ENCODE peak calls at places on chromosomes 16 and 17, in seven cellular contexts. One of them, this sample, is unnamed.

GRCh38 chr17:46929413-46929812 is 6.5 kb downstream of the GOSR2 start:
- DNase-seq in activated CD4-positive, alpha-beta T cell treated with anti-CD3 and anti-CD28 coated beads for 24 hours: no peak
- DNase-seq in amniotic epithelial cell: peak; percentile 29
- DNase-seq in GF-D8: no peak
- DNase-seq in CMK: no peak
- DNase-seq in brain microvascular endothelial cell: peak; percentile 36
- DNase-seq in ascending aorta: no peak
- DNase-seq in this sample: no peak

GRCh38 chr17:66945451-66945850 is 19.1 kb upstream of the CACNG4 start:
- DNase-seq in activated CD4-positive, alpha-beta T cell treated with anti-CD3 and anti-CD28 coated beads for 24 hours: no peak
- DNase-seq in amniotic epithelial cell: peak; percentile 23
- DNase-seq in GF-D8: no peak
- DNase-seq in CMK: no peak
- DNase-seq in brain microvascular endothelial cell: no peak
- DNase-seq in ascending aorta: no peak
- DNase-seq in this sample: no peak

GRCh38 chr16:86485746-86486145 is 24.6 kb upstream of the FOXF1 start:
- DNase-seq in activated CD4-positive, alpha-beta T cell treated with anti-CD3 and anti-CD28 coated beads for 24 hours: no peak
- DNase-seq in amniotic epithelial cell: no peak
- DNase-seq in GF-D8: no peak
- DNase-seq in CMK: no peak
- DNase-seq in brain microvascular endothelial cell: no peak
- DNase-seq in ascending aorta: no peak
- DNase-seq in this sample: no peak

GRCh38 chr16:70480127-70481105 is 26.0 kb downstream of the FCSK start:
- DNase-seq in activated CD4-positive, alpha-beta T cell treated with anti-CD3 and anti-CD28 coated beads for 24 hours: no peak
- DNase-seq in amniotic epithelial cell: no peak
- DNase-seq in GF-D8: no peak
- DNase-seq in CMK: no peak
- DNase-seq in brain microvascular endothelial cell: no peak
- DNase-seq in ascending aorta: no peak
- DNase-seq in this sample: no peak

GRCh38 chr17:40554646-40555295 is 10.5 kb downstream of the CCR7 start:
- DNase-seq in activated CD4-positive, alpha-beta T cell treated with anti-CD3 and anti-CD28 coated beads for 24 hours: no peak
- DNase-seq in amniotic epithelial cell: no peak
- DNase-seq in GF-D8: no peak
- DNase-seq in CMK: no peak
- DNase-seq in brain microvascular endothelial cell: no peak
- DNase-seq in ascending aorta: peak; percentile 62
- DNase-seq in this sample: no peak

GRCh38 chr16:75319513-75320401 is 68.3 kb upstream of the BCAR1 start:
- DNase-seq in activated CD4-positive, alpha-beta T cell treated with anti-CD3 and anti-CD28 coated beads for 24 hours: no peak
- DNase-seq in amniotic epithelial cell: peak; percentile 94
- DNase-seq in GF-D8: no peak
- DNase-seq in CMK: no peak
- DNase-seq in brain microvascular endothelial cell: peak; percentile 81
- DNase-seq in ascending aorta: no peak
- DNase-seq in this sample: no peak

GRCh38 chr17:57453841-57454240 is 197.5 kb downstream of the MSI2 start:
- DNase-seq in activated CD4-positive, alpha-beta T cell treated with anti-CD3 and anti-CD28 coated beads for 24 hours: no peak
- DNase-seq in amniotic epithelial cell: no peak
- DNase-seq in GF-D8: no peak
- DNase-seq in CMK: no peak
- DNase-seq in brain microvascular endothelial cell: no peak
- DNase-seq in ascending aorta: no peak
- DNase-seq in this sample: no peak

GRCh38 chr16:66420396-66420795 is 6.7 kb upstream of the BEAN1 start:
- DNase-seq in activated CD4-positive, alpha-beta T cell treated with anti-CD3 and anti-CD28 coated beads for 24 hours: no peak
- DNase-seq in amniotic epithelial cell: peak; percentile 27
- DNase-seq in GF-D8: no peak
- DNase-seq in CMK: no peak
- DNase-seq in brain microvascular endothelial cell: no peak
- DNase-seq in ascending aorta: no peak
- DNase-seq in this sample: no peak

GRCh38 chr17:44916781-44917241 is 1.5 kb upstream of the GFAP start:
- DNase-seq in activated CD4-positive, alpha-beta T cell treated with anti-CD3 and anti-CD28 coated beads for 24 hours: no peak
- DNase-seq in amniotic epithelial cell: peak; percentile 37
- DNase-seq in GF-D8: no peak
- DNase-seq in CMK: no peak
- DNase-seq in brain microvascular endothelial cell: no peak
- DNase-seq in ascending aorta: peak; percentile 87
- DNase-seq in this sample: peak; percentile 80

GRCh38 chr17:30380643-30381419 is 2.1 kb downstream of the CPD start:
- DNase-seq in activated CD4-positive, alpha-beta T cell treated with anti-CD3 and anti-CD28 coated beads for 24 hours: no peak
- DNase-seq in amniotic epithelial cell: no peak
- DNase-seq in GF-D8: peak; percentile 2
- DNase-seq in CMK: no peak
- DNase-seq in brain microvascular endothelial cell: no peak
- DNase-seq in ascending aorta: no peak
- DNase-seq in this sample: no peak

GRCh38 chr16:74999683-75000480 is 1.1 kb downstream of the ZNRF1 start:
- DNase-seq in activated CD4-positive, alpha-beta T cell treated with anti-CD3 and anti-CD28 coated beads for 24 hours: no peak
- DNase-seq in amniotic epithelial cell: peak; percentile 20
- DNase-seq in GF-D8: no peak
- DNase-seq in CMK: no peak
- DNase-seq in brain microvascular endothelial cell: no peak
- DNase-seq in ascending aorta: peak; percentile 75
- DNase-seq in this sample: peak; percentile 84

GRCh38 chr17:38868095-38868967 is 1.5 kb upstream of the LASP1 start:
- DNase-seq in activated CD4-positive, alpha-beta T cell treated with anti-CD3 and anti-CD28 coated beads for 24 hours: no peak
- DNase-seq in amniotic epithelial cell: peak; percentile 56
- DNase-seq in GF-D8: no peak
- DNase-seq in CMK: no peak
- DNase-seq in brain microvascular endothelial cell: peak; percentile 54
- DNase-seq in ascending aorta: peak; percentile 88
- DNase-seq in this sample: no peak

GRCh38 chr16:68332411-68333121 is 21.7 kb downstream of the PRMT7 start:
- DNase-seq in activated CD4-positive, alpha-beta T cell treated with anti-CD3 and anti-CD28 coated beads for 24 hours: no peak
- DNase-seq in amniotic epithelial cell: peak; percentile 83
- DNase-seq in GF-D8: peak; percentile 99
- DNase-seq in CMK: no peak
- DNase-seq in brain microvascular endothelial cell: peak; percentile 69
- DNase-seq in ascending aorta: no peak
- DNase-seq in this sample: peak; percentile 67

GRCh38 chr17:50326831-50327364 is 19.0 kb upstream of the XYLT2 start:
- DNase-seq in activated CD4-positive, alpha-beta T cell treated with anti-CD3 and anti-CD28 coated beads for 24 hours: no peak
- DNase-seq in amniotic epithelial cell: no peak
- DNase-seq in GF-D8: no peak
- DNase-seq in CMK: no peak
- DNase-seq in brain microvascular endothelial cell: no peak
- DNase-seq in ascending aorta: no peak
- DNase-seq in this sample: no peak

GRCh38 chr17:2011421-2012371 is 13.4 kb downstream of the RTN4RL1 start:
- DNase-seq in activated CD4-positive, alpha-beta T cell treated with anti-CD3 and anti-CD28 coated beads for 24 hours: no peak
- DNase-seq in amniotic epithelial cell: no peak
- DNase-seq in GF-D8: no peak
- DNase-seq in CMK: no peak
- DNase-seq in brain microvascular endothelial cell: no peak
- DNase-seq in ascending aorta: peak; percentile 75
- DNase-seq in this sample: no peak

GRCh38 chr17:6701719-6702118 is 11.4 kb downstream of the SLC13A5 start:
- DNase-seq in activated CD4-positive, alpha-beta T cell treated with anti-CD3 and anti-CD28 coated beads for 24 hours: peak; percentile 18
- DNase-seq in amniotic epithelial cell: peak; percentile 8
- DNase-seq in GF-D8: no peak
- DNase-seq in CMK: no peak
- DNase-seq in brain microvascular endothelial cell: peak; percentile 11
- DNase-seq in ascending aorta: no peak
- DNase-seq in this sample: no peak

GRCh38 chr16:73214825-73215481 is 167.0 kb upstream of the ZFHX3 start:
- DNase-seq in activated CD4-positive, alpha-beta T cell treated with anti-CD3 and anti-CD28 coated beads for 24 hours: no peak
- DNase-seq in amniotic epithelial cell: peak; percentile 85
- DNase-seq in GF-D8: no peak
- DNase-seq in CMK: no peak
- DNase-seq in brain microvascular endothelial cell: peak; percentile 87
- DNase-seq in ascending aorta: peak; percentile 75
- DNase-seq in this sample: no peak

GRCh38 chr16:81997738-81998137 is 13.5 kb downstream of the SDR42E1 start:
- DNase-seq in activated CD4-positive, alpha-beta T cell treated with anti-CD3 and anti-CD28 coated beads for 24 hours: no peak
- DNase-seq in amniotic epithelial cell: peak; percentile 95
- DNase-seq in GF-D8: no peak
- DNase-seq in CMK: no peak
- DNase-seq in brain microvascular endothelial cell: peak; percentile 88
- DNase-seq in ascending aorta: no peak
- DNase-seq in this sample: no peak

GRCh38 chr16:88322500-88322970 is 60.2 kb upstream of the ZNF469 start:
- DNase-seq in activated CD4-positive, alpha-beta T cell treated with anti-CD3 and anti-CD28 coated beads for 24 hours: no peak
- DNase-seq in amniotic epithelial cell: no peak
- DNase-seq in GF-D8: no peak
- DNase-seq in CMK: no peak
- DNase-seq in brain microvascular endothelial cell: no peak
- DNase-seq in ascending aorta: no peak
- DNase-seq in this sample: no peak

GRCh38 chr17:11908711-11909146 is 88.5 kb downstream of the ZNF18 start:
- DNase-seq in activated CD4-positive, alpha-beta T cell treated with anti-CD3 and anti-CD28 coated beads for 24 hours: no peak
- DNase-seq in amniotic epithelial cell: no peak
- DNase-seq in GF-D8: no peak
- DNase-seq in CMK: peak; percentile 98
- DNase-seq in brain microvascular endothelial cell: no peak
- DNase-seq in ascending aorta: no peak
- DNase-seq in this sample: no peak

GRCh38 chr17:35254107-35254802 is 11.4 kb downstream of the SLFN5 start:
- DNase-seq in activated CD4-positive, alpha-beta T cell treated with anti-CD3 and anti-CD28 coated beads for 24 hours: no peak
- DNase-seq in amniotic epithelial cell: peak; percentile 97
- DNase-seq in GF-D8: no peak
- DNase-seq in CMK: no peak
- DNase-seq in brain microvascular endothelial cell: peak; percentile 87
- DNase-seq in ascending aorta: peak; percentile 92
- DNase-seq in this sample: peak; percentile 54

GRCh38 chr16:65312071-65312470 is 190.2 kb upstream of the CDH11 start:
- DNase-seq in activated CD4-positive, alpha-beta T cell treated with anti-CD3 and anti-CD28 coated beads for 24 hours: no peak
- DNase-seq in amniotic epithelial cell: peak; percentile 29
- DNase-seq in GF-D8: no peak
- DNase-seq in CMK: no peak
- DNase-seq in brain microvascular endothelial cell: peak; percentile 67
- DNase-seq in ascending aorta: no peak
- DNase-seq in this sample: no peak

GRCh38 chr17:49381793-49382192 is 19.7 kb upstream of the ZNF652 start:
- DNase-seq in activated CD4-positive, alpha-beta T cell treated with anti-CD3 and anti-CD28 coated beads for 24 hours: no peak
- DNase-seq in amniotic epithelial cell: no peak
- DNase-seq in GF-D8: no peak
- DNase-seq in CMK: no peak
- DNase-seq in brain microvascular endothelial cell: no peak
- DNase-seq in ascending aorta: no peak
- DNase-seq in this sample: no peak